ENCODE peak calls at places on chromosomes 12 and 14, in eight cellular contexts. V is right atrium auricular region; I is hepatocyte; W is AG04450; O is CD8-positive, alpha-beta T cell; N is astrocyte; A is brain microvascular endothelial cell; H is spleen. P is an unnamed sample.

GRCh38 chr14:75257241-75257640 is 21.4 kb upstream of the FOS start:
- DNase-seq in V (no peak), I (no peak), W (no peak), O (no peak), N (no peak), A (no peak), H (no peak), P (no peak)

GRCh38 chr12:24078318-24078765 is 128.9 kb upstream of the SOX5 start:
- DNase-seq in V (no peak), I (peak), W (no peak), O (no peak), N (peak), A (peak), H (no peak), P (no peak)

GRCh38 chr14:23421594-23421993 is 13.5 kb upstream of the MYH6 start:
- DNase-seq in V (no peak), I (no peak), W (no peak), O (no peak), N (no peak), A (no peak), H (no peak), P (peak)

GRCh38 chr12:108801736-108802665 is 55.4 kb downstream of the SSH1 start:
- DNase-seq in V (peak), I (peak), W (no peak), O (no peak), N (peak), A (peak), H (peak), P (no peak)

GRCh38 chr12:14454098-14454907 is 88.8 kb downstream of the ATF7IP start:
- DNase-seq in V (no peak), I (peak), W (no peak), O (no peak), N (peak), A (peak), H (no peak), P (peak)

GRCh38 chr12:30308010-30308717 is 387.5 kb downstream of the IPO8 start:
- DNase-seq in V (no peak), I (no peak), W (no peak), O (no peak), N (peak), A (no peak), H (no peak), P (no peak)

GRCh38 chr12:79555006-79555925 is 135.5 kb downstream of the PAWR start:
- DNase-seq in V (no peak), I (peak), W (no peak), O (no peak), N (peak), A (peak), H (no peak), P (peak)

GRCh38 chr12:11609045-11609444 is 40.4 kb upstream of the ETV6 start:
- DNase-seq in V (no peak), I (no peak), W (no peak), O (no peak), N (no peak), A (no peak), H (no peak), P (no peak)

GRCh38 chr14:90553921-90554336 is 157.1 kb downstream of the CALM1 start:
- DNase-seq in V (no peak), I (no peak), W (no peak), O (no peak), N (no peak), A (no peak), H (no peak), P (no peak)

GRCh38 chr12:109276160-109276559 is 32.9 kb downstream of the FOXN4 start:
- DNase-seq in V (no peak), I (no peak), W (no peak), O (no peak), N (no peak), A (no peak), H (no peak), P (no peak)

GRCh38 chr14:39232554-39233415 is 930 bp upstream of the MIA2 start:
- DNase-seq in V (no peak), I (peak), W (peak), O (no peak), N (peak), A (peak), H (no peak), P (peak)

GRCh38 chr12:91620949-91621348 is 438.3 kb upstream of the DCN start:
- DNase-seq in V (no peak), I (peak), W (peak), O (no peak), N (no peak), A (no peak), H (no peak), P (no peak)

GRCh38 chr14:102183922-102184677 is 44.4 kb downstream of the WDR20 start:
- DNase-seq in V (no peak), I (no peak), W (no peak), O (no peak), N (no peak), A (no peak), H (no peak), P (no peak)

GRCh38 chr14:71358209-71358931 is 451.1 kb downstream of the PCNX1 start:
- DNase-seq in V (no peak), I (no peak), W (peak), O (no peak), N (peak), A (no peak), H (no peak), P (peak)

GRCh38 chr12:64916431-64916830 is 92.0 kb downstream of the TBC1D30 start:
- DNase-seq in V (no peak), I (no peak), W (no peak), O (no peak), N (no peak), A (no peak), H (no peak), P (no peak)

GRCh38 chr12:88615490-88615889 is 35.2 kb upstream of the KITLG start:
- DNase-seq in V (no peak), I (no peak), W (no peak), O (no peak), N (peak), A (peak), H (no peak), P (no peak)

GRCh38 chr14:76918751-76919421 is 92.7 kb downstream of the LRRC74A start:
- DNase-seq in V (peak), I (peak), W (peak), O (no peak), N (peak), A (peak), H (peak), P (no peak)

GRCh38 chr12:76003263-76003640 is 28.3 kb downstream of the PHLDA1 start:
- DNase-seq in V (no peak), I (no peak), W (no peak), O (no peak), N (no peak), A (no peak), H (no peak), P (no peak)

GRCh38 chr12:22046090-22046967 is at the start of gene CMAS:
- DNase-seq in V (peak), I (peak), W (peak), O (peak), N (peak), A (peak), H (peak), P (peak)

GRCh38 chr12:67617619-67618018 is 30.9 kb upstream of the DYRK2 start:
- DNase-seq in V (no peak), I (no peak), W (no peak), O (no peak), N (no peak), A (no peak), H (no peak), P (no peak)

GRCh38 chr12:14018080-14018479 is 36.7 kb upstream of the GRIN2B start:
- DNase-seq in V (no peak), I (no peak), W (no peak), O (no peak), N (no peak), A (no peak), H (no peak), P (no peak)

GRCh38 chr12:75289678-75290200 is 40.4 kb downstream of the CAPS2 start:
- DNase-seq in V (no peak), I (no peak), W (no peak), O (no peak), N (no peak), A (no peak), H (no peak), P (no peak)

GRCh38 chr14:88841741-88842140 is 17.3 kb downstream of the TTC8 start:
- DNase-seq in V (no peak), I (no peak), W (no peak), O (no peak), N (peak), A (no peak), H (no peak), P (no peak)

GRCh38 chr12:28172434-28173030 is 17.7 kb upstream of the CCDC91 start:
- DNase-seq in V (no peak), I (peak), W (peak), O (no peak), N (peak), A (peak), H (no peak), P (peak)

GRCh38 chr12:15749937-15750336 is 39.3 kb downstream of the EPS8 start:
- DNase-seq in V (no peak), I (no peak), W (no peak), O (no peak), N (no peak), A (no peak), H (no peak), P (no peak)

GRCh38 chr12:23781118-23781517 is 168.4 kb downstream of the SOX5 start:
- DNase-seq in V (no peak), I (no peak), W (no peak), O (no peak), N (no peak), A (no peak), H (no peak), P (no peak)

GRCh38 chr14:71410578-71411279 is 503.5 kb downstream of the PCNX1 start:
- DNase-seq in V (no peak), I (no peak), W (no peak), O (no peak), N (no peak), A (no peak), H (no peak), P (no peak)

GRCh38 chr14:75170797-75171196 is 5.6 kb downstream of the TMED10 start:
- DNase-seq in V (no peak), I (no peak), W (no peak), O (no peak), N (no peak), A (no peak), H (no peak), P (no peak)

GRCh38 chr12:23472329-23472971 is 477.0 kb downstream of the SOX5 start:
- DNase-seq in V (no peak), I (no peak), W (no peak), O (no peak), N (no peak), A (no peak), H (no peak), P (no peak)

GRCh38 chr14:45065540-45065939 is 18.4 kb upstream of the PRPF39 start:
- DNase-seq in V (no peak), I (no peak), W (no peak), O (no peak), N (peak), A (no peak), H (no peak), P (no peak)
- H3K4me3 ChIP-seq in V (no peak), I (no peak), W (no peak), O (no peak), N (no peak), A (no peak), H (no peak), P (no peak)

DNA sequence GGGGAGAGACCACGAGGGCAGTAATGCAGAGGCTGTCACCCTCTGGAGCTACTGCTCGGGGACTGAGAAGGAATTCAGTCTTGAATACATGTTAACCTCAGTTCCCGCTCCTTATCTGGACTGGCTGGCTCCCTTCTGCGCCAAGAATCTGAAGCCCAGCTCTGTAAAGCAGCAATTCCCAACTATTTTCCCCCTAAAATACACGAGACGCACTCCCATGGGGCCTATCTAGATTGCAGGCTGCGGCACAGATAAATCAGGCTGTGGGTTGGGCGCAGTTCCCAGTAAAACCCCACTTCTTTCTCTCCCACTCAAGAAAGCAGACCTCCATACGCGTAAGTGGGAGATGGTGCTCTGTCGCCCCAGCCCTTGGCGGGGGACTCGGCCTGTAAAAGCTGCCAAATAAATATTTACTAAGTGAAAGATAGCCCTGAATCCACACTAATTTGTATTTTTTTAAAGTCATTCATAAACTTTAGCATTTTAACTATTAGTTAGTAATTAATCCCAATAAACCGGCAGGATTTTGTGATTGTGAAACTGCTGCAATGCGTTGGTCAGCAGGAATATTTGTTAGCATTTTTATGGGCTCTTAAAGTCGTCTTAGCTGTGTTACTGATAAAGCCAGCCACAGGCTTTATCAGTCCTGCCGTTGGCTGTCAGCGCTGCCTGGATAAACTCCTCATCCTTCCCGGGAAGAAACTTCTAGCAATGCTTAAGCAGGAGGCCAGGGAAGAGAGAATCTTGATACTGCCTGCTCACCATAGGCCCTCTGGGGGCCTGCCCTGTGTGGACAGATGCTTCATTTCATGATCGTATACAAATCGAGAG is 17.8 kb downstream of the FBXL14 start:
- DNase-seq in V (no peak), I (peak), W (no peak), O (no peak), N (peak), A (peak), H (no peak), P (no peak)
- TF ChIP-seq CTCF in V (no peak), I (no peak), W (no peak), O (no peak), N (no peak), A (peak), H (no peak), P (no peak)

GRCh38 chr12:54413284-54414190 is 5.5 kb downstream of the ITGA5 start:
- DNase-seq in V (no peak), I (no peak), W (no peak), O (peak), N (peak), A (peak), H (peak), P (peak)
- H3K4me3 ChIP-seq in V (peak), I (no peak), W (peak), O (peak), N (no peak), A (no peak), H (peak), P (no peak)

DNA sequence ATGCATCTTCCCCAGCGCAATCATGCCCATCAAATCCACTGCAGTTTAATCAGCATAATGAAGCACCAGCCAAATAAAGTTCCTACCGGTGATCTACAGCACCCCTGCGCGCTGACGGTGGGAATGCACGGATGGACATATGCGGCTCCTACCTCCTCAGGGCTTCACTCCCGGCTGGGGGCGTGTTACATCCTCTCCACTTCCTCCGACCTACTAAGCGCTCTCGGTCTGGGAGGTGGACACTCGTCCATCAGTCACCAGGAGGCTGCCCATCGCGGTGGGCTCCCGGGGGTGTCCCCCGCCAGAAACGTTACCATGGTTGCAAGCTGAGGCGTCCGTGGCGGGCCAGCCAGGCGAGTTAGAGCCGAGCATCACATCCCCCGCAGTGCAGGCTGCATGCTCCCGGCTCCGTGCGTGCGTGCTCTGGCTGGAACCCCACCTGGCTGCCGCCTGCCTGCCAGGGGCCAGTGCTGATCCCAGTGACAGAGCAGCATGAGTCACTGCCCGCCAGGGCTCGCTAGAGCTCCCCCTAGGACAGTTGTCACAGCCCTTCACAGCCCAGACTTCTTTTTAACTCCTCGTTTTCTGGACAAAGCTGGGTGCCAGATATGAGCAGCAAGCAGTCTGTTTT is 73.0 kb downstream of the CIT start:
- DNase-seq in V (peak), I (peak), W (no peak), O (no peak), N (peak), A (peak), H (no peak), P (peak)
- TF ChIP-seq CTCF in V (peak), I (peak), W (peak), O (no peak), N (peak), A (peak), H (no peak), P (no peak)

GRCh38 chr12:52878507-52879393 is 26.1 kb downstream of the KRT8 start:
- DNase-seq in V (no peak), I (peak), W (no peak), O (no peak), N (no peak), A (no peak), H (no peak), P (no peak)
- H3K4me3 ChIP-seq in V (peak), I (no peak), W (no peak), O (no peak), N (no peak), A (no peak), H (no peak), P (no peak)

GRCh38 chr12:111784953-111785352 is 18.2 kb downstream of the ALDH2 start:
- DNase-seq in V (no peak), I (no peak), W (no peak), O (no peak), N (no peak), A (no peak), H (no peak), P (no peak)

GRCh38 chr12:111785651-111786050 is 18.9 kb downstream of the ALDH2 start:
- DNase-seq in V (no peak), I (no peak), W (no peak), O (no peak), N (peak), A (no peak), H (no peak), P (no peak)

GRCh38 chr12:111789779-111790178 is 23.0 kb downstream of the ALDH2 start:
- DNase-seq in V (no peak), I (no peak), W (no peak), O (no peak), N (no peak), A (no peak), H (no peak), P (no peak)

GRCh38 chr12:111791507-111791906 is 24.8 kb downstream of the ALDH2 start:
- DNase-seq in V (no peak), I (no peak), W (no peak), O (no peak), N (no peak), A (no peak), H (no peak), P (no peak)

GRCh38 chr12:111788178-111788654 is 21.5 kb downstream of the ALDH2 start:
- DNase-seq in V (no peak), I (peak), W (no peak), O (no peak), N (no peak), A (no peak), H (no peak), P (peak)
- TF ChIP-seq CTCF in V (peak), I (no peak), W (peak), O (no peak), N (no peak), A (peak), H (peak), P (peak)

DNA sequence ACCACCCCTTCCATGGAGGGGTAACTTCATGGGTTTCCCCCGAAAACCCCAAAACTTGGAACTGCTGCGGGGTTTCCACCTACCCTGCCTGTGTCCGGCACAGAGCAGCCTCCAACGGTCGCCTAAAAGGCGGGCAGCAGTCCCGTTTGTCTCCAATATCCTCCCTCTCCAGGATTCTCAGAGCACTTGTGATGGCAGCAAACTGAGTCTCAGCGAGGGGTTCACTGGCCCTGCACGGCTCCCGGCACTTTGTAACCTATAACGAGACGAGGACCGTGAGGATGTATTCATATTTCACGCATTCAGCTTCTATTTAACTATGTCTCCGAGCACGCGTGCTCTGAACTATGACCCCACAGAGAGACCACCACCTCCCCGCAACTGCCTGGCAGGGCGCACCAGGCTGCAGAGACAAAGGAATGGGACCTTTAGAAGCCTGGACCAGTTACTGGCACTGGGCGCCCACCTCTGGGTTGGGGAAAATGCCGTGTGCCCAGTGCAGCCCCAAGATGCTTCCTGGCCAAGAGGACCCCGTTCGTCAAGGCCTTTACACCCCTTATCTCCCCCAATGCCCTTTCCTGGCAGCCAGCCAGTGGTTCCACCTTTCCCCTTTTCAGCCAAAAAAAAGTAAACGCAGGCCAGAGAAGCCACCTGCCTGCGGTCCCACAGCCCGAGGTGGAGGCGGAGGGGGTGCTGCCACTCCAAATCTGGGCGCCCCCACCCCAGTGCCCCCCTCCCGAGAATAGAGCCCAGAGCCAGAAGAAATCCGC is 173.1 kb upstream of the RTL1 start:
- DNase-seq in V (peak), I (no peak), W (no peak), O (no peak), N (no peak), A (no peak), H (peak), P (no peak)
- H3K4me3 ChIP-seq in V (no peak), I (no peak), W (no peak), O (no peak), N (no peak), A (no peak), H (no peak), P (no peak)

GRCh38 chr14:31080489-31080888 is 54.3 kb upstream of the STRN3 start:
- DNase-seq in V (no peak), I (no peak), W (no peak), O (no peak), N (no peak), A (no peak), H (no peak), P (no peak)

GRCh38 chr14:31080060-31080459 is 53.9 kb upstream of the STRN3 start:
- DNase-seq in V (peak), I (no peak), W (peak), O (no peak), N (peak), A (no peak), H (no peak), P (no peak)

GRCh38 chr14:31084385-31084784 is 58.2 kb upstream of the STRN3 start:
- DNase-seq in V (peak), I (no peak), W (no peak), O (no peak), N (no peak), A (no peak), H (no peak), P (peak)

GRCh38 chr14:31083781-31084180 is 57.6 kb upstream of the STRN3 start:
- DNase-seq in V (no peak), I (no peak), W (no peak), O (no peak), N (no peak), A (no peak), H (no peak), P (no peak)

DNA sequence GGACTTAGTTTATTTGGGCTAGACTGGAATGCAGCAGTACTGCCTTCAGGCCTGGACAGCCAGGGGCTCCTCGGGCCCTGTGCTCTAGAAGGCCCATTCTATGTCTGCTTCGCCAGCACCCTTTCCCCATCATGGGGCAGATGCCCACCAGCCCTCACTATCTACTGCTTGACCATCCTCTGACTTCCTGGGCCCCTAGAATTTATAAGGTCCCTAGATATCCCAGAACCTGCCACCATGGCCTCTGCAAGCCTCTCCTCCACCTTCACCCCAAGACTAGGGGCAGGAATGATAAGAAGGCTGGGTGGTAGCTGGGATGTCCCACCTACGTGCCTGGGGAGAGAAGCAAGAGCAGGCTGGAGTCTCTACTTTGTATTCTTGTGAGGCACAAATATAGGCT is 58.8 kb upstream of the STRN3 start:
- DNase-seq in V (peak), I (no peak), W (no peak), O (no peak), N (no peak), A (no peak), H (no peak), P (no peak)
- TF ChIP-seq CTCF in V (no peak), I (no peak), W (no peak), O (no peak), N (no peak), A (no peak), H (no peak), P (no peak)

P was measured in GM12865.